ENCODE peak calls at places on chromosomes 12 and 14, in five cellular contexts. D is activated CD4-positive, alpha-beta T cell treated with anti-CD3 and anti-CD28 coated beads, Interleukin-2, amount 50 U/mL, for 48 hours; O is HL-60; I is RWPE1; R is activated CD4-positive, CD25-positive, alpha-beta regulatory T cell. X is an unnamed sample.
A peak's percentile ranks its signal among the peaks of the same experiment; 100 is the strongest.

GRCh38 chr14:95918466-95918865 is 41.8 kb downstream of the TUNAR start:
- DNase-seq in R (no peak), D (no peak), I (no peak), O (no peak), X (no peak)

GRCh38 chr12:58537278-58537677 is 383.0 kb downstream of the LRIG3 start:
- DNase-seq in R (no peak), I (no peak), O (no peak), D (no peak), X (no peak)

GRCh38 chr14:21070610-21071224 is 613 bp downstream of the ARHGEF40 start:
- DNase-seq in I (peak; percentile 14), O (peak; percentile 77), D (no peak), R (no peak), X (peak; percentile 49)

GRCh38 chr12:6958609-6959375 is 7.6 kb downstream of the PTPN6 start:
- DNase-seq in D (peak; percentile 76), I (no peak), O (peak; percentile 85), R (peak; percentile 43), X (no peak)

GRCh38 chr14:59961518-59962062 is 41.6 kb downstream of the LRRC9 start:
- DNase-seq in I (no peak), D (no peak), R (no peak), O (no peak), X (no peak)

GRCh38 chr12:100651694-100652093 is 78.2 kb downstream of the GAS2L3 start:
- DNase-seq in D (no peak), I (no peak), O (no peak), R (no peak), X (no peak)

GRCh38 chr12:21940549-21940948 is 677 bp downstream of the ABCC9 start:
- DNase-seq in D (no peak), I (no peak), R (no peak), O (no peak), X (no peak)

GRCh38 chr12:131779027-131779426 is 49.2 kb upstream of the MMP17 start:
- DNase-seq in R (no peak), I (no peak), O (no peak), D (no peak), X (no peak)

GRCh38 chr12:31887109-31887811 is 72.0 kb upstream of the RESF1 start:
- DNase-seq in D (no peak), R (no peak), O (no peak), I (no peak), X (no peak)

GRCh38 chr14:52011557-52011956 is 22.2 kb downstream of the RTRAF start:
- DNase-seq in I (no peak), D (no peak), R (no peak), O (no peak), X (no peak)

GRCh38 chr12:19026035-19026434 is 103.5 kb upstream of the PLEKHA5 start:
- DNase-seq in D (no peak), O (no peak), R (no peak), I (no peak), X (no peak)

GRCh38 chr12:68229956-68230355 is 4.3 kb upstream of the IL26 start:
- DNase-seq in D (no peak), I (no peak), R (no peak), O (no peak), X (no peak)

GRCh38 chr12:115762934-115763333 is 514.6 kb downstream of the MED13L start:
- DNase-seq in I (no peak), O (no peak), R (no peak), D (no peak), X (no peak)

X was measured in mesothelial cell of epicardium.